ENCODE peak calls at places on chromosomes 6 and 20, in seven cellular contexts. One of them, this sample, is unnamed.

GRCh38 chr6:35080821-35081425 is 60.2 kb downstream of the TCP11 start:
- DNase-seq in stomach: no peak
- DNase-seq in bronchial epithelial cell: no peak
- DNase-seq in cardiac fibroblast: no peak
- DNase-seq in lower lobe of right lung: no peak
- DNase-seq in OCI-LY7: no peak
- DNase-seq in BJ: no peak
- DNase-seq in this sample: peak

GRCh38 chr6:42394881-42395620 is 56.7 kb downstream of the TRERF1 start:
- DNase-seq in stomach: no peak
- DNase-seq in bronchial epithelial cell: no peak
- DNase-seq in cardiac fibroblast: no peak
- DNase-seq in lower lobe of right lung: no peak
- DNase-seq in OCI-LY7: no peak
- DNase-seq in BJ: no peak
- DNase-seq in this sample: no peak

GRCh38 chr6:101167638-101168037 is 225.9 kb upstream of the GRIK2 start:
- DNase-seq in stomach: no peak
- DNase-seq in bronchial epithelial cell: no peak
- DNase-seq in cardiac fibroblast: no peak
- DNase-seq in lower lobe of right lung: no peak
- DNase-seq in OCI-LY7: no peak
- DNase-seq in BJ: no peak
- DNase-seq in this sample: no peak

GRCh38 chr6:85364354-85364753 is 85.5 kb upstream of the NT5E start:
- DNase-seq in stomach: no peak
- DNase-seq in bronchial epithelial cell: peak
- DNase-seq in cardiac fibroblast: peak
- DNase-seq in lower lobe of right lung: no peak
- DNase-seq in OCI-LY7: no peak
- DNase-seq in BJ: no peak
- DNase-seq in this sample: no peak

GRCh38 chr6:5521322-5521721 is 260.0 kb downstream of the FARS2 start:
- DNase-seq in stomach: no peak
- DNase-seq in bronchial epithelial cell: no peak
- DNase-seq in cardiac fibroblast: no peak
- DNase-seq in lower lobe of right lung: no peak
- DNase-seq in OCI-LY7: no peak
- DNase-seq in BJ: no peak
- DNase-seq in this sample: no peak

GRCh38 chr6:139847322-139847797 is 472.9 kb upstream of the CITED2 start:
- DNase-seq in stomach: no peak
- DNase-seq in bronchial epithelial cell: no peak
- DNase-seq in cardiac fibroblast: no peak
- DNase-seq in lower lobe of right lung: no peak
- DNase-seq in OCI-LY7: no peak
- DNase-seq in BJ: no peak
- DNase-seq in this sample: no peak

GRCh38 chr6:17730078-17730704 is 23.5 kb upstream of the NUP153 start:
- DNase-seq in stomach: no peak
- DNase-seq in bronchial epithelial cell: peak
- DNase-seq in cardiac fibroblast: no peak
- DNase-seq in lower lobe of right lung: no peak
- DNase-seq in OCI-LY7: no peak
- DNase-seq in BJ: no peak
- DNase-seq in this sample: no peak

GRCh38 chr6:95578106-95578410 is 723 bp downstream of the MANEA start:
- DNase-seq in stomach: no peak
- DNase-seq in bronchial epithelial cell: peak
- DNase-seq in cardiac fibroblast: peak
- DNase-seq in lower lobe of right lung: no peak
- DNase-seq in OCI-LY7: no peak
- DNase-seq in BJ: no peak
- DNase-seq in this sample: no peak

GRCh38 chr6:64280569-64280968 is 645.0 kb downstream of the PHF3 start:
- DNase-seq in stomach: no peak
- DNase-seq in bronchial epithelial cell: peak
- DNase-seq in cardiac fibroblast: peak
- DNase-seq in lower lobe of right lung: no peak
- DNase-seq in OCI-LY7: no peak
- DNase-seq in BJ: no peak
- DNase-seq in this sample: no peak

GRCh38 chr20:52847739-52848359 is 124.3 kb upstream of the TSHZ2 start:
- DNase-seq in stomach: peak
- DNase-seq in bronchial epithelial cell: peak
- DNase-seq in cardiac fibroblast: peak
- DNase-seq in lower lobe of right lung: no peak
- DNase-seq in OCI-LY7: no peak
- DNase-seq in BJ: no peak
- DNase-seq in this sample: no peak

GRCh38 chr6:154367839-154368695 is 11.5 kb upstream of the IPCEF1 start:
- DNase-seq in stomach: no peak
- DNase-seq in bronchial epithelial cell: peak
- DNase-seq in cardiac fibroblast: no peak
- DNase-seq in lower lobe of right lung: no peak
- DNase-seq in OCI-LY7: no peak
- DNase-seq in BJ: no peak
- DNase-seq in this sample: no peak

GRCh38 chr6:81727876-81728517 is 24.5 kb downstream of the TENT5A start:
- DNase-seq in stomach: peak
- DNase-seq in bronchial epithelial cell: peak
- DNase-seq in cardiac fibroblast: no peak
- DNase-seq in lower lobe of right lung: no peak
- DNase-seq in OCI-LY7: no peak
- DNase-seq in BJ: no peak
- DNase-seq in this sample: no peak

GRCh38 chr6:136037246-136037884 is 185.9 kb downstream of the PDE7B start:
- DNase-seq in stomach: no peak
- DNase-seq in bronchial epithelial cell: peak
- DNase-seq in cardiac fibroblast: peak
- DNase-seq in lower lobe of right lung: no peak
- DNase-seq in OCI-LY7: no peak
- DNase-seq in BJ: no peak
- DNase-seq in this sample: no peak

GRCh38 chr20:40860487-40860902 is 168.1 kb upstream of the TOP1 start:
- DNase-seq in stomach: no peak
- DNase-seq in bronchial epithelial cell: peak
- DNase-seq in cardiac fibroblast: peak
- DNase-seq in lower lobe of right lung: no peak
- DNase-seq in OCI-LY7: no peak
- DNase-seq in BJ: peak
- DNase-seq in this sample: no peak

GRCh38 chr6:111715321-111715720 is 109.6 kb upstream of the TRAF3IP2 start:
- DNase-seq in stomach: no peak
- DNase-seq in bronchial epithelial cell: no peak
- DNase-seq in cardiac fibroblast: no peak
- DNase-seq in lower lobe of right lung: no peak
- DNase-seq in OCI-LY7: no peak
- DNase-seq in BJ: no peak
- DNase-seq in this sample: no peak

GRCh38 chr6:154138806-154139205 is 99.8 kb downstream of the OPRM1 start:
- DNase-seq in stomach: no peak
- DNase-seq in bronchial epithelial cell: peak
- DNase-seq in cardiac fibroblast: no peak
- DNase-seq in lower lobe of right lung: no peak
- DNase-seq in OCI-LY7: no peak
- DNase-seq in BJ: no peak
- DNase-seq in this sample: no peak

GRCh38 chr6:107698146-107698545 is 126.0 kb downstream of the SCML4 start:
- DNase-seq in stomach: no peak
- DNase-seq in bronchial epithelial cell: peak
- DNase-seq in cardiac fibroblast: peak
- DNase-seq in lower lobe of right lung: no peak
- DNase-seq in OCI-LY7: no peak
- DNase-seq in BJ: peak
- DNase-seq in this sample: no peak

GRCh38 chr6:169752074-169752623 is 727 bp downstream of the ERMARD start:
- DNase-seq in stomach: no peak
- DNase-seq in bronchial epithelial cell: no peak
- DNase-seq in cardiac fibroblast: no peak
- DNase-seq in lower lobe of right lung: no peak
- DNase-seq in OCI-LY7: peak
- DNase-seq in BJ: no peak
- DNase-seq in this sample: no peak

GRCh38 chr20:22819134-22819533 is 216.0 kb upstream of the SSTR4 start:
- DNase-seq in stomach: no peak
- DNase-seq in bronchial epithelial cell: no peak
- DNase-seq in cardiac fibroblast: no peak
- DNase-seq in lower lobe of right lung: no peak
- DNase-seq in OCI-LY7: no peak
- DNase-seq in BJ: no peak
- DNase-seq in this sample: no peak

GRCh38 chr20:37880726-37881591 is 22.0 kb upstream of the VSTM2L start:
- DNase-seq in stomach: peak
- DNase-seq in bronchial epithelial cell: peak
- DNase-seq in cardiac fibroblast: peak
- DNase-seq in lower lobe of right lung: no peak
- DNase-seq in OCI-LY7: no peak
- DNase-seq in BJ: no peak
- DNase-seq in this sample: no peak

GRCh38 chr6:153947817-153948447 is 91.1 kb upstream of the OPRM1 start:
- DNase-seq in stomach: no peak
- DNase-seq in bronchial epithelial cell: peak
- DNase-seq in cardiac fibroblast: peak
- DNase-seq in lower lobe of right lung: no peak
- DNase-seq in OCI-LY7: peak
- DNase-seq in BJ: no peak
- DNase-seq in this sample: no peak

GRCh38 chr6:137341721-137342195 is 122.6 kb upstream of the IFNGR1 start:
- DNase-seq in stomach: peak
- DNase-seq in bronchial epithelial cell: no peak
- DNase-seq in cardiac fibroblast: no peak
- DNase-seq in lower lobe of right lung: peak
- DNase-seq in OCI-LY7: peak
- DNase-seq in BJ: no peak
- DNase-seq in this sample: no peak

GRCh38 chr6:137334884-137335283 is 115.7 kb upstream of the IFNGR1 start:
- DNase-seq in stomach: no peak
- DNase-seq in bronchial epithelial cell: no peak
- DNase-seq in cardiac fibroblast: no peak
- DNase-seq in lower lobe of right lung: no peak
- DNase-seq in OCI-LY7: no peak
- DNase-seq in BJ: no peak
- DNase-seq in this sample: no peak

GRCh38 chr6:137334094-137334493 is 114.9 kb upstream of the IFNGR1 start:
- DNase-seq in stomach: no peak
- DNase-seq in bronchial epithelial cell: no peak
- DNase-seq in cardiac fibroblast: no peak
- DNase-seq in lower lobe of right lung: no peak
- DNase-seq in OCI-LY7: no peak
- DNase-seq in BJ: no peak
- DNase-seq in this sample: no peak

GRCh38 chr6:137342607-137343186 is 123.5 kb upstream of the IFNGR1 start:
- DNase-seq in stomach: no peak
- DNase-seq in bronchial epithelial cell: no peak
- DNase-seq in cardiac fibroblast: no peak
- DNase-seq in lower lobe of right lung: peak
- DNase-seq in OCI-LY7: no peak
- DNase-seq in BJ: no peak
- DNase-seq in this sample: no peak

DNA sequence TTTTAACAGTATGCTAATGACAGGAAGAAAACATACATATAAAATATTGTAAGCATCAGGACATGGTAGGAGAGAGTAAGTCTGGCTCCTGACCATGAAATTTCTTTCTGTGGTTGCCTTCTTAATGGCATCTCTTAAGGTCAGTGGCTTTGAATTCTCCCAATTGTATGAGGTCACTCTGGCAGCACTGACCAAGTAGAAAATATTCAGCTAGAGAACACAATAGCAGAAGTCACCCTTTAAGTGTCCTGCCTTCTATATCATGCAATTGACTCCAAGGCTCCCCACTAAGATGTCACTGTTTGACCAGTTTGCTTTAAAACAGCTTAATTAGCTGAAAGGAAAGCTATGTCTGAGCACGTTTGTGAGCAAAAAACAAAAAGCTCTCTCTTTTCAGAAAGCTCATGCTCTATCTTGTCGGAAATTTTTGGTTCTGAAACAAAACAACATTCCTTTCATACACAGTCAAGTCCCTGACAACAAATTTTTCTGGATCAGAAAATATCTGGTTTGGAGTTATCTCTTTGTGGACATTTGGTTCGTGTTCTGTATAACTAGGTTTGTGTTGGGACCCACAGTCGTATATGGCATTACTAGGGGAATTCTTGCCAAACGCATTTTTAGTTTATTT is 120.9 kb upstream of the IFNGR1 start:
- DNase-seq in stomach: no peak
- DNase-seq in bronchial epithelial cell: peak
- DNase-seq in cardiac fibroblast: no peak
- DNase-seq in lower lobe of right lung: no peak
- DNase-seq in OCI-LY7: no peak
- DNase-seq in BJ: no peak
- DNase-seq in this sample: no peak
- TF ChIP-seq CTCF in stomach: no peak
- TF ChIP-seq CTCF in bronchial epithelial cell: no peak
- TF ChIP-seq CTCF in cardiac fibroblast: no peak
- TF ChIP-seq CTCF in lower lobe of right lung: no peak
- TF ChIP-seq CTCF in OCI-LY7: no peak
- TF ChIP-seq CTCF in BJ: no peak
- TF ChIP-seq CTCF in this sample: no peak

DNA sequence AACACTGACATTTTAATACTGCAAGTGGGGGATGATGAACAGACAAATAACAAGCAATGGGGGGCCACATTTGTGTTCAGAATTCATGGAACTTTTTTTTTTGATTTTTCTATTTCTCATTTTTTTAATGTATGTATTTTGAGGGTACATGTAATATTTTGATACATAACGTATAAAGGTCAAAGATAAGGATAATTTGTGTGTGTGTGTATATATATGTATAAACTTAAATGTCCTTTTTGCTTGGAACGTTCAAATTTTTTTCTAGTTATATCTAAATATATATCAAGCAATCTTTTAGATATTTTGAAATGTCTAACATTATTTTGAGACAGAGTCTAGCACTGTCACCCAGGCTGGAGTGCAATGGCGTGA is 12.3 kb upstream of the ZNF311 start:
- DNase-seq in stomach: no peak
- DNase-seq in bronchial epithelial cell: no peak
- DNase-seq in cardiac fibroblast: no peak
- DNase-seq in lower lobe of right lung: no peak
- DNase-seq in OCI-LY7: no peak
- DNase-seq in BJ: no peak
- DNase-seq in this sample: no peak
- TF ChIP-seq CTCF in stomach: no peak
- TF ChIP-seq CTCF in bronchial epithelial cell: no peak
- TF ChIP-seq CTCF in cardiac fibroblast: no peak
- TF ChIP-seq CTCF in lower lobe of right lung: no peak
- TF ChIP-seq CTCF in OCI-LY7: peak
- TF ChIP-seq CTCF in BJ: no peak
- TF ChIP-seq CTCF in this sample: no peak

GRCh38 chr6:28863607-28864320 is 60.0 kb downstream of the TRIM27 start:
- DNase-seq in stomach: peak
- DNase-seq in bronchial epithelial cell: peak
- DNase-seq in cardiac fibroblast: peak
- DNase-seq in lower lobe of right lung: peak
- DNase-seq in OCI-LY7: peak
- DNase-seq in BJ: peak
- DNase-seq in this sample: peak
- TF ChIP-seq CTCF in stomach: no peak
- TF ChIP-seq CTCF in bronchial epithelial cell: peak
- TF ChIP-seq CTCF in cardiac fibroblast: no peak
- TF ChIP-seq CTCF in lower lobe of right lung: no peak
- TF ChIP-seq CTCF in OCI-LY7: no peak
- TF ChIP-seq CTCF in BJ: peak
- TF ChIP-seq CTCF in this sample: no peak

GRCh38 chr6:144647971-144648651 is 363.0 kb downstream of the UTRN start:
- DNase-seq in stomach: no peak
- DNase-seq in bronchial epithelial cell: no peak
- DNase-seq in cardiac fibroblast: no peak
- DNase-seq in lower lobe of right lung: no peak
- DNase-seq in OCI-LY7: no peak
- DNase-seq in BJ: no peak
- DNase-seq in this sample: no peak
- TF ChIP-seq CTCF in stomach: no peak
- TF ChIP-seq CTCF in bronchial epithelial cell: no peak
- TF ChIP-seq CTCF in cardiac fibroblast: no peak
- TF ChIP-seq CTCF in lower lobe of right lung: no peak
- TF ChIP-seq CTCF in OCI-LY7: no peak
- TF ChIP-seq CTCF in BJ: no peak
- TF ChIP-seq CTCF in this sample: peak